ENCODE peak calls at places on chromosome 21, in seven cellular contexts. C is upper lobe of right lung; H is A549; J is activated CD8-positive, alpha-beta T cell treated with anti-CD3 and anti-CD28 coated beads for 36 hours; K is foreskin keratinocyte; L is WTC11; B is heart right ventricle. T is an unnamed sample.
A peak's percentile ranks its signal among the peaks of the same experiment; 100 is the strongest.

GRCh38 chr21:42161957-42162681 is 56.8 kb upstream of the ABCG1 start:
- ATAC-seq in B (no peak), C (peak; percentile 2), K (peak; percentile 6), H (no peak), L (peak; percentile 20), J (peak; percentile 41), T (peak; percentile 14)

GRCh38 chr21:45993210-45994085 is 11.9 kb downstream of the COL6A1 start:
- ATAC-seq in C (no peak), H (no peak), K (no peak), J (no peak), L (no peak), B (no peak), T (no peak)

GRCh38 chr21:39121600-39122355 is 61.5 kb downstream of the PSMG1 start:
- ATAC-seq in C (no peak), H (no peak), J (no peak), K (no peak), L (no peak), B (no peak), T (no peak)

GRCh38 chr21:15552914-15553491 is 176.8 kb upstream of the USP25 start:
- ATAC-seq in B (no peak), C (peak; percentile 64), L (no peak), J (no peak), K (peak; percentile 46), H (no peak), T (peak; percentile 41)

GRCh38 chr21:16258834-16259611 is 529.2 kb downstream of the USP25 start:
- ATAC-seq in H (no peak), K (no peak), L (no peak), C (no peak), B (no peak), J (no peak), T (no peak)

GRCh38 chr21:34574581-34574980 is 40.3 kb downstream of the RCAN1 start:
- ATAC-seq in K (no peak), L (no peak), C (no peak), B (no peak), J (no peak), H (no peak), T (no peak)

GRCh38 chr21:45870851-45871615 is 110.5 kb upstream of the COL6A1 start:
- ATAC-seq in B (no peak), L (no peak), J (no peak), H (no peak), K (no peak), C (no peak), T (no peak)

GRCh38 chr21:42637602-42638041 is 15.8 kb upstream of the PDE9A start:
- ATAC-seq in J (no peak), C (no peak), B (no peak), H (no peak), K (no peak), L (peak; percentile 16), T (no peak)